ENCODE peak calls at places on chromosome 5, in six cellular contexts. O is RWPE1, N is activated B cell treated with CpG ODN at 0.5 μM for 24 hours, W is AG10803, H is COR-L47, S is NCI-H1417. X is an unnamed sample.

GRCh38 chr5:131814990-131815389 is 18.2 kb upstream of the FNIP1 start:
- DNase-seq in W (peak), S (no peak), H (no peak), N (no peak), O (peak), X (no peak)

GRCh38 chr5:76385540-76385939 is 17.5 kb upstream of the IQGAP2 start:
- DNase-seq in O (no peak), S (no peak), N (no peak), H (no peak), W (no peak), X (peak)

GRCh38 chr5:150489358-150490295 is 18.3 kb upstream of the NDST1 start:
- DNase-seq in S (no peak), W (peak), N (peak), H (no peak), O (no peak), X (no peak)

GRCh38 chr5:33890633-33891032 is 1.2 kb downstream of the ADAMTS12 start:
- DNase-seq in W (peak), O (no peak), S (no peak), H (no peak), N (no peak), X (no peak)

GRCh38 chr5:33240552-33240951 is 200.2 kb upstream of the TARS1 start:
- DNase-seq in H (no peak), N (no peak), S (no peak), O (no peak), W (no peak), X (no peak)

GRCh38 chr5:163705983-163706771 is 200.8 kb downstream of the MAT2B start:
- DNase-seq in N (no peak), H (no peak), S (no peak), O (peak), W (peak), X (no peak)

GRCh38 chr5:83827111-83827541 is 106.5 kb upstream of the HAPLN1 start:
- DNase-seq in H (no peak), O (peak), W (peak), N (no peak), S (no peak), X (no peak)

GRCh38 chr5:84384604-84385575 is at the start of gene EDIL3:
- DNase-seq in N (no peak), W (peak), O (peak), S (peak), H (peak), X (peak)

GRCh38 chr5:140647042-140647341 is 438 bp downstream of the NDUFA2 start:
- DNase-seq in N (no peak), S (no peak), O (peak), W (no peak), H (no peak), X (no peak)